ENCODE peak calls at places on chromosomes 16 and 17, in ten cellular contexts. P, A, M, Z, C, N, G, H, O and R are unnamed samples.
A peak's percentile ranks its signal among the peaks of the same experiment; 100 is the strongest.

GRCh38 chr16:18800674-18801196 is 614 bp downstream of the ARL6IP1 start:
- DNase-seq in P (no peak), A (no peak), M (peak; percentile 12), Z (peak; percentile 28), C (no peak), N (no peak), G (peak; percentile 47), H (no peak), O (no peak), R (no peak)

GRCh38 chr17:31163091-31163781 is 68.5 kb downstream of the NF1 start:
- DNase-seq in P (no peak), A (no peak), M (no peak), Z (no peak), C (no peak), N (no peak), G (no peak), H (no peak), O (no peak), R (no peak)

GRCh38 chr16:54506691-54507090 is 220.1 kb upstream of the IRX3 start:
- DNase-seq in P (peak; percentile 27), A (no peak), M (no peak), Z (peak; percentile 30), C (no peak), N (no peak), G (no peak), H (peak; percentile 77), O (no peak), R (no peak)

GRCh38 chr16:78285437-78285917 is 186.0 kb downstream of the WWOX start:
- DNase-seq in P (no peak), A (no peak), M (no peak), Z (no peak), C (no peak), N (no peak), G (no peak), H (no peak), O (no peak), R (no peak)

GRCh38 chr16:86122681-86123342 is 223.8 kb downstream of the IRF8 start:
- DNase-seq in P (no peak), A (no peak), M (no peak), Z (no peak), C (no peak), N (no peak), G (no peak), H (no peak), O (no peak), R (no peak)

GRCh38 chr16:2149630-2150417 is 1.4 kb downstream of the RAB26 start:
- DNase-seq in P (no peak), A (no peak), M (no peak), Z (peak; percentile 60), C (no peak), N (no peak), G (no peak), H (no peak), O (no peak), R (no peak)

GRCh38 chr16:75264531-75264998 is 13.1 kb upstream of the BCAR1 start:
- DNase-seq in P (no peak), A (no peak), M (no peak), Z (no peak), C (no peak), N (no peak), G (no peak), H (no peak), O (no peak), R (no peak)

GRCh38 chr16:79261461-79261860 is 339.1 kb downstream of the MAF start:
- DNase-seq in P (peak; percentile 36), A (peak; percentile 25), M (peak; percentile 24), Z (no peak), C (no peak), N (peak; percentile 19), G (no peak), H (peak; percentile 29), O (no peak), R (peak; percentile 12)

GRCh38 chr16:58658796-58659211 is 25.8 kb downstream of the SLC38A7 start:
- DNase-seq in P (no peak), A (no peak), M (no peak), Z (no peak), C (no peak), N (no peak), G (no peak), H (no peak), O (no peak), R (no peak)

GRCh38 chr17:82872591-82873520 is 33.0 kb upstream of the ZNF750 start:
- DNase-seq in P (no peak), A (no peak), M (no peak), Z (no peak), C (no peak), N (no peak), G (peak; percentile 58), H (no peak), O (peak; percentile 62), R (no peak)

GRCh38 chr17:6381052-6381451 is 53.9 kb downstream of the AIPL1 start:
- DNase-seq in P (no peak), A (no peak), M (no peak), Z (no peak), C (no peak), N (no peak), G (no peak), H (no peak), O (no peak), R (no peak)

GRCh38 chr17:18858567-18859245 is 775 bp downstream of the PRPSAP2 start:
- DNase-seq in P (no peak), A (no peak), M (no peak), Z (no peak), C (no peak), N (no peak), G (no peak), H (no peak), O (no peak), R (no peak)

GRCh38 chr17:39165178-39165843 is 650 bp downstream of the ARL5C start:
- DNase-seq in P (no peak), A (peak; percentile 20), M (no peak), Z (no peak), C (no peak), N (no peak), G (no peak), H (no peak), O (no peak), R (no peak)

GRCh38 chr16:67183-67791 is 5.1 kb downstream of the RHBDF1 start:
- DNase-seq in P (no peak), A (no peak), M (no peak), Z (no peak), C (no peak), N (no peak), G (no peak), H (no peak), O (peak; percentile 69), R (no peak)

GRCh38 chr17:70636517-70637133 is 467.3 kb downstream of the KCNJ2 start:
- DNase-seq in P (peak; percentile 41), A (no peak), M (peak; percentile 13), Z (peak; percentile 27), C (peak; percentile 9), N (no peak), G (peak; percentile 23), H (peak; percentile 69), O (no peak), R (no peak)

GRCh38 chr17:7837375-7838290 is 3.6 kb downstream of the KDM6B start:
- DNase-seq in P (peak; percentile 43), A (no peak), M (no peak), Z (peak; percentile 30), C (no peak), N (no peak), G (no peak), H (peak; percentile 53), O (no peak), R (no peak)

GRCh38 chr16:77387810-77388209 is 47.0 kb downstream of the ADAMTS18 start:
- DNase-seq in P (no peak), A (no peak), M (no peak), Z (no peak), C (no peak), N (no peak), G (no peak), H (peak; percentile 11), O (no peak), R (no peak)

GRCh38 chr17:34633351-34633750 is 54.0 kb downstream of the TMEM132E start:
- DNase-seq in P (no peak), A (no peak), M (no peak), Z (no peak), C (no peak), N (no peak), G (no peak), H (peak; percentile 14), O (no peak), R (no peak)

GRCh38 chr16:85294810-85295508 is 182.7 kb upstream of the CIBAR2 start:
- DNase-seq in P (no peak), A (no peak), M (no peak), Z (no peak), C (no peak), N (no peak), G (no peak), H (no peak), O (no peak), R (no peak)

GRCh38 chr16:11768850-11769249 is 26.2 kb upstream of the TXNDC11 start:
- DNase-seq in P (no peak), A (no peak), M (peak; percentile 39), Z (no peak), C (peak; percentile 12), N (no peak), G (peak; percentile 29), H (no peak), O (no peak), R (no peak)

GRCh38 chr17:81044764-81045589 is 10.0 kb downstream of the BAIAP2 start:
- DNase-seq in P (peak; percentile 65), A (no peak), M (no peak), Z (no peak), C (no peak), N (no peak), G (no peak), H (no peak), O (peak; percentile 94), R (no peak)

GRCh38 chr17:55672585-55673501 is 49.8 kb downstream of the TMEM100 start:
- DNase-seq in P (no peak), A (no peak), M (no peak), Z (no peak), C (no peak), N (no peak), G (no peak), H (no peak), O (no peak), R (no peak)

GRCh38 chr16:55061126-55061525 is 130.5 kb downstream of the IRX5 start:
- DNase-seq in P (no peak), A (no peak), M (no peak), Z (no peak), C (no peak), N (no peak), G (no peak), H (no peak), O (no peak), R (no peak)

GRCh38 chr17:70107441-70107840 is 32.4 kb downstream of the KCNJ16 start:
- DNase-seq in P (no peak), A (no peak), M (no peak), Z (no peak), C (no peak), N (no peak), G (no peak), H (no peak), O (no peak), R (no peak)

GRCh38 chr16:11233727-11234376 is 22.2 kb downstream of the SOCS1 start:
- DNase-seq in P (no peak), A (peak; percentile 65), M (no peak), Z (no peak), C (no peak), N (no peak), G (no peak), H (no peak), O (no peak), R (no peak)

GRCh38 chr17:47317119-47317518 is 6.6 kb upstream of the EFCAB13 start:
- DNase-seq in P (no peak), A (no peak), M (no peak), Z (no peak), C (no peak), N (no peak), G (no peak), H (no peak), O (peak; percentile 87), R (no peak)

GRCh38 chr16:12215302-12216105 is 239.0 kb downstream of the SNX29 start:
- DNase-seq in P (no peak), A (no peak), M (peak; percentile 33), Z (no peak), C (no peak), N (no peak), G (no peak), H (no peak), O (no peak), R (no peak)

GRCh38 chr17:3636908-3637373 is 381 bp downstream of the CTNS start:
- DNase-seq in P (no peak), A (no peak), M (no peak), Z (no peak), C (no peak), N (no peak), G (no peak), H (no peak), O (no peak), R (no peak)